ENCODE peak calls at places on chromosomes 12 and 14, in seven cellular contexts. A is B cell, Q is fibroblast of pulmonary artery, J is foreskin fibroblast, E is lower leg skin, W is AG09309, C is cardiac muscle cell. L is an unnamed sample.

GRCh38 chr14:71693373-71693772 is 238.9 kb upstream of the RGS6 start:
- DNase-seq in W (peak), E (no peak), J (peak), C (peak), A (no peak), Q (peak), L (no peak)

GRCh38 chr14:85516239-85517112 is 13.5 kb upstream of the FLRT2 start:
- DNase-seq in E (no peak), J (peak), Q (peak), A (no peak), C (peak), W (peak), L (no peak)

GRCh38 chr12:102300824-102301461 is 103.3 kb upstream of the PMCH start:
- DNase-seq in Q (peak), W (peak), C (peak), A (no peak), E (no peak), J (peak), L (peak)

GRCh38 chr12:124453419-124454351 is 113.7 kb downstream of the NCOR2 start:
- DNase-seq in J (peak), C (peak), Q (peak), A (peak), W (no peak), E (peak), L (peak)

GRCh38 chr12:31300341-31300740 is 25.6 kb downstream of the SINHCAF start:
- DNase-seq in C (no peak), Q (no peak), W (no peak), A (no peak), E (no peak), J (no peak), L (no peak)

GRCh38 chr14:77023001-77023996 is 5.2 kb downstream of the IRF2BPL start:
- DNase-seq in W (no peak), Q (peak), E (no peak), A (no peak), J (no peak), C (peak), L (no peak)

GRCh38 chr12:113119980-113120669 is 15.4 kb downstream of the RASAL1 start:
- DNase-seq in Q (no peak), A (no peak), E (no peak), W (no peak), J (no peak), C (no peak), L (no peak)

GRCh38 chr14:59303216-59303615 is 114.7 kb downstream of the DAAM1 start:
- DNase-seq in W (no peak), J (no peak), A (no peak), Q (no peak), C (no peak), E (no peak), L (no peak)

GRCh38 chr14:102927878-102928411 is 5.5 kb downstream of the AMN start:
- DNase-seq in J (no peak), E (no peak), A (no peak), C (peak), W (no peak), Q (no peak), L (no peak)

GRCh38 chr12:127273621-127274020 is 993.3 kb upstream of the TMEM132C start:
- DNase-seq in A (no peak), E (no peak), Q (no peak), C (no peak), W (peak), J (peak), L (no peak)

GRCh38 chr12:26017484-26018211 is 59.2 kb downstream of the RASSF8 start:
- DNase-seq in C (peak), W (no peak), A (no peak), J (no peak), Q (peak), E (no peak), L (peak)

GRCh38 chr12:67773896-67774295 is 125.4 kb downstream of the DYRK2 start:
- DNase-seq in E (no peak), W (no peak), J (no peak), A (no peak), C (no peak), Q (no peak), L (no peak)

GRCh38 chr14:93230539-93230938 is 23.5 kb downstream of the UBR7 start:
- DNase-seq in A (no peak), E (no peak), Q (no peak), J (no peak), C (no peak), W (no peak), L (no peak)

GRCh38 chr12:108447168-108447840 is 67.8 kb upstream of the FICD start:
- DNase-seq in J (peak), C (peak), A (no peak), W (no peak), Q (peak), E (no peak), L (no peak)

GRCh38 chr12:12017798-12018197 is 52.9 kb upstream of the BCL2L14 start:
- DNase-seq in Q (no peak), C (peak), E (no peak), W (no peak), J (no peak), A (no peak), L (no peak)
- TF ChIP-seq CTCF in Q (peak), C (peak), E (no peak), W (no peak), J (no peak), A (no peak), L (no peak)

GRCh38 chr12:57549909-57550627 is at the start of gene KIF5A:
- DNase-seq in Q (no peak), E (no peak), A (peak), J (no peak), W (no peak), C (no peak), L (peak)
- TF ChIP-seq CTCF in Q (no peak), E (no peak), A (no peak), J (no peak), W (no peak), C (peak), L (no peak)

DNA sequence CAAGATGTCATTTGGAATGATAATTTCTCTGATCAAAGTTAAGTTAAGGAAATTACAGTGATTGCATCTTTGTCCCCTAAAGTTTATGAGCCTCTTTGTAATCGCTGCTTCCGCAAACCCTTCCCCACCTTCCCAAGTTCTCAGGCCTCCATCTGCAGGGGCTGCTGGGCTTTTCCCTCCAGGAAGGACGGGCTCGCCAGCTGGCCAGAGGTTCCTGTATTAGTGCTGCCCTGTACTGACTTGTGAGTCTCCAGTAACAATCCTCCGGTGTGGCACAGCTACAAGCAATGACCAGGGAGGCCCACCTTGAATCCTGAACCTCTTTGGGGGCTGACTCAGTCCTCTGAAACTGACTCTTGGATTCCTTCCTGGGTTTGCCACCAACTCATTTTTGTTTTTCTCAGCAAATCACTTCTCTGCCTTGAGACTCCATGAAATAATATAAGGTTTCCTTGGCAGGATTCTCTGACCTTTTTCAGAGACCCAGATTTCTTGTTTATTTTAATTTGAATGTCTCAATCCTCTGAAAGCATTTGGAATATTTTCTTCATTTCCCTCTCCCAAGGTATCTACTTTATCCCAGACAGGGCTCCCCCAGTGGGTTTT is 398.7 kb downstream of the ZFP36L1 start:
- DNase-seq in A (no peak), Q (no peak), W (no peak), E (no peak), C (no peak), J (no peak), L (no peak)
- TF ChIP-seq CTCF in A (no peak), Q (no peak), W (no peak), E (no peak), C (no peak), J (no peak), L (no peak)

GRCh38 chr12:54723653-54724256 is 75.6 kb upstream of the DCD start:
- DNase-seq in J (no peak), A (no peak), C (peak), Q (peak), E (no peak), W (no peak), L (peak)

GRCh38 chr12:54721312-54721711 is 73.1 kb upstream of the DCD start:
- DNase-seq in Q (no peak), A (no peak), C (no peak), W (no peak), E (no peak), J (no peak), L (no peak)

GRCh38 chr12:54719691-54720090 is 71.5 kb upstream of the DCD start:
- DNase-seq in W (no peak), A (no peak), C (no peak), J (no peak), Q (no peak), E (no peak), L (no peak)

GRCh38 chr12:54725233-54725843 is 77.2 kb upstream of the DCD start:
- DNase-seq in C (peak), Q (peak), W (no peak), J (no peak), A (no peak), E (no peak), L (peak)
- TF ChIP-seq CTCF in C (peak), Q (peak), W (peak), J (peak), A (peak), E (no peak), L (peak)

GRCh38 chr14:79542121-79542520 is 669.2 kb downstream of the DIO2 start:
- DNase-seq in C (peak), A (no peak), J (no peak), E (no peak), W (no peak), Q (peak), L (no peak)

GRCh38 chr14:79543966-79544365 is 667.3 kb downstream of the DIO2 start:
- DNase-seq in J (peak), Q (peak), E (no peak), W (no peak), A (no peak), C (peak), L (no peak)

GRCh38 chr14:79548836-79549235 is 662.5 kb downstream of the DIO2 start:
- DNase-seq in C (no peak), J (no peak), W (no peak), E (no peak), Q (no peak), A (no peak), L (no peak)

GRCh38 chr14:79543348-79543747 is 668.0 kb downstream of the DIO2 start:
- DNase-seq in E (no peak), W (no peak), C (no peak), J (no peak), A (no peak), Q (no peak), L (no peak)

DNA sequence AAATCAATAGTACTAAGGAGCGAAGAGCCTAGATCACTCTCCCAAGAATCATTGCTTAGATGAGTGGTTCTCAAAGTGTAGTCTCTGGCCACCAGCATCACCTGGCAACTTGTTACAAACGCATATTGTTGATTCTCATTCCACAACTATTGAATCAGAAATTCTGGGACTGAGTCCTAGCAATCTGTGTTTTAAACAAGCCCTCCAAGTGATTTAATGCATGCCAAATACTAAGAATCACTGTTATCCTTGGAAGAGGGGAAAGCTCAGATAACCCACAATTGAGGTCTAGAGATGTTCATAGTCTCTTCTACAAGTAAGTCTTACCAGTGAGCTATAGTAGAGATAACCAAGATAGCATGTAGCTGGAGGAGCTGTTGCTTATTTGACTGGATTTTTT is 666.6 kb downstream of the DIO2 start:
- DNase-seq in W (peak), E (no peak), C (peak), Q (peak), J (no peak), A (no peak), L (no peak)
- TF ChIP-seq CTCF in W (no peak), E (no peak), C (no peak), Q (no peak), J (no peak), A (no peak), L (no peak)

DNA sequence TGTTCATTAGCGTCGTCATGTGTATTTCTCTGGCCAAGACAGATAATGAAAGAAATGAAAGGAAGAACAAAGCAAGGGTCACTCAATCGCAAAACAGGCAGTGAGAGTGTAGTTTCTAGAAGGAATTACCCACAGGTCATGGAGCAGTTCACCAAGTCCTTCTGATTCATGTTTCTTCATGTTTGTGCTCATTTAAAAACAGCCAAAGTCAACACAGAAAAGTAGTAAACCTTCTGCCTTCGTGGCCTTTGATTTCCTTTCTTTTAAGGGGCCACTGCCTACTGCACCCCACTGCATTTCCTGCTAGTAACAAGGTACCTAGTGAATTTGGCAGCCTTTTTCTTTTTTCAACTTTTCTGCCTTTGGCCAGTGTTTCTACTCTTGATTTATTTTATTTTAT is 75.1 kb downstream of the KCNK13 start:
- DNase-seq in E (no peak), J (no peak), Q (no peak), W (no peak), C (no peak), A (no peak), L (no peak)
- TF ChIP-seq CTCF in E (no peak), J (no peak), Q (no peak), W (no peak), C (no peak), A (no peak), L (no peak)

GRCh38 chr12:85865905-85866304 is 8.2 kb upstream of the NTS start:
- DNase-seq in W (no peak), C (peak), J (peak), Q (peak), E (no peak), A (no peak), L (no peak)
- TF ChIP-seq CTCF in W (no peak), C (no peak), J (no peak), Q (no peak), E (no peak), A (no peak), L (no peak)

GRCh38 chr12:47870175-47870781 is 34.5 kb downstream of the VDR start:
- DNase-seq in Q (peak), A (no peak), E (no peak), W (peak), C (peak), J (peak), L (no peak)
- TF ChIP-seq CTCF in Q (peak), A (peak), E (no peak), W (peak), C (peak), J (peak), L (peak)

GRCh38 chr12:3628629-3629028 is 124.3 kb downstream of the CRACR2A start:
- DNase-seq in A (no peak), C (no peak), W (no peak), E (peak), Q (no peak), J (no peak), L (no peak)
- TF ChIP-seq CTCF in A (no peak), C (no peak), W (peak), E (no peak), Q (no peak), J (no peak), L (no peak)

DNA sequence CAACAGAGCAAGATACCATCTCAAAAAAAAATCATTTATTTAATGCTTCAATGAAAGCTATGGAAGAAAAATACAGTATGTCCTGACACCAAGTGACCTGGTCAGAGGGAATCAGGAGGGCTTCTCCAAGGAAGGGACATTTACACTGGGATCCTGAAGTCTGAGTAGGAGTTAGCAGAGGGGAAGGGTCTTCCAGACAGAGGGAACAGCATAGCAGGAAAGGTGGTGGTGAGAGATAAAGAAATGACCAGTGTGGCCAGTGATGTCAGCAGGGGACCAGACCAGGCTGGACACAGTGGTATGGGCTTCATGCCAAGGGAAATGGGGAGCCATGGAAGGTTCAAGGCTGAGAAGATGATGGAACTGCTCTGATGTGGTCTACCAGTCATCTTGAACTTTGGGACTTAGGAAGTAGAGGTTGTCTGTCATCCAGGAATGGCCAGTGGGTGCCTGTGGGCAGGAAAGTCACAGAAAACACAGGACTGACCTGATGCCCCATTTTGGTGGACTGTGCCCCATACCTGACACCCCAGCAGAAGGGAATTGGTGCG is 7.8 kb upstream of the TCHP start:
- DNase-seq in W (no peak), C (no peak), Q (no peak), J (no peak), E (no peak), A (no peak), L (no peak)
- TF ChIP-seq CTCF in W (no peak), C (no peak), Q (no peak), J (no peak), E (no peak), A (no peak), L (no peak)

L was measured in GM20000.